ENCODE peak calls at places on chromosomes 7 and 10, in nine cellular contexts. D is GM13976, I is HFF-Myc, C is AG10803, O is GM12865, B is AG04449, J is H9, U is osteocyte, E is left ventricle myocardium inferior. P is an unnamed sample.

GRCh38 chr7:129958643-129959479 is 6.1 kb upstream of the UBE2H start:
- DNase-seq in O (no peak), E (peak; percentile 25), B (peak; percentile 33), U (no peak), I (no peak), J (no peak), C (peak; percentile 48), D (no peak), P (peak; percentile 44)

GRCh38 chr7:27547401-27547800 is 115.3 kb downstream of the HIBADH start:
- DNase-seq in D (no peak), J (no peak), E (no peak), B (peak; percentile 77), U (no peak), I (no peak), O (no peak), C (peak; percentile 86), P (no peak)

GRCh38 chr10:58647366-58647765 is 134.7 kb downstream of the BICC1 start:
- DNase-seq in B (no peak), U (no peak), J (no peak), D (no peak), O (no peak), C (no peak), I (no peak), E (no peak), P (no peak)

GRCh38 chr7:122487131-122487530 is 182.6 kb upstream of the FEZF1 start:
- DNase-seq in D (no peak), C (peak; percentile 13), I (no peak), O (no peak), E (no peak), J (no peak), U (no peak), B (no peak), P (no peak)

GRCh38 chr10:118161434-118161833 is 114.7 kb upstream of the RAB11FIP2 start:
- DNase-seq in J (no peak), C (no peak), D (no peak), U (no peak), E (no peak), B (no peak), I (no peak), O (no peak), P (no peak)

GRCh38 chr7:130838738-130839137 is 104.7 kb upstream of the KLF14 start:
- DNase-seq in O (peak; percentile 67), J (no peak), C (peak; percentile 97), B (peak; percentile 90), U (no peak), D (peak; percentile 47), E (no peak), I (peak; percentile 98), P (no peak)

GRCh38 chr10:94282369-94282768 is 80.4 kb downstream of the NOC3L start:
- DNase-seq in C (no peak), E (no peak), D (no peak), O (no peak), B (no peak), U (no peak), J (no peak), I (no peak), P (no peak)

GRCh38 chr10:77504870-77505257 is 132.7 kb downstream of the KCNMA1 start:
- DNase-seq in O (no peak), B (no peak), E (no peak), D (no peak), U (no peak), I (no peak), C (no peak), J (no peak), P (no peak)

GRCh38 chr7:112937651-112938390 is 147.6 kb upstream of the TMEM168 start:
- DNase-seq in J (no peak), O (no peak), C (peak; percentile 84), B (no peak), I (no peak), D (no peak), E (no peak), U (no peak), P (no peak)

GRCh38 chr10:95236068-95236903 is 42.2 kb downstream of the ACSM6 start:
- DNase-seq in B (no peak), E (no peak), U (no peak), I (no peak), D (peak; percentile 43), C (peak; percentile 64), O (peak; percentile 94), J (no peak), P (no peak)

GRCh38 chr7:142671506-142671905 is 77.8 kb upstream of the PRSS1 start:
- DNase-seq in D (no peak), J (no peak), C (no peak), E (no peak), U (no peak), O (no peak), B (no peak), I (no peak), P (no peak)

GRCh38 chr7:14690075-14690474 is 212.5 kb downstream of the DGKB start:
- DNase-seq in C (no peak), I (no peak), U (no peak), D (no peak), J (no peak), O (no peak), B (no peak), E (no peak), P (no peak)

GRCh38 chr7:154231732-154232131 is 179.5 kb downstream of the DPP6 start:
- DNase-seq in J (peak; percentile 73), O (no peak), B (no peak), U (no peak), D (no peak), I (no peak), C (no peak), E (no peak), P (peak; percentile 17)

GRCh38 chr7:36747969-36748574 is 23.8 kb upstream of the AOAH start:
- DNase-seq in O (peak; percentile 26), D (no peak), B (no peak), U (no peak), I (no peak), J (no peak), E (no peak), C (no peak), P (no peak)

GRCh38 chr7:94933256-94933990 is 26.0 kb downstream of the PPP1R9A start:
- DNase-seq in C (no peak), I (no peak), E (no peak), B (no peak), J (no peak), D (no peak), O (no peak), U (no peak), P (no peak)

GRCh38 chr7:149704507-149704906 is 68.9 kb downstream of the ZNF467 start:
- DNase-seq in J (no peak), B (no peak), E (no peak), O (no peak), I (no peak), D (no peak), C (no peak), U (peak; percentile 64), P (no peak)
- TF ChIP-seq CTCF in J (no peak), B (no peak), E (no peak), O (no peak), I (no peak), D (no peak), C (no peak), U (no peak), P (no peak)

GRCh38 chr7:73700581-73701134 is 17.3 kb downstream of the BUD23 start:
- DNase-seq in J (no peak), O (no peak), C (no peak), I (no peak), E (no peak), B (no peak), D (no peak), U (no peak), P (no peak)

GRCh38 chr7:73698410-73698809 is 15.0 kb downstream of the BUD23 start:
- DNase-seq in I (no peak), O (no peak), C (no peak), E (no peak), B (no peak), J (no peak), U (no peak), D (no peak), P (no peak)

GRCh38 chr7:73700070-73700423 is 16.6 kb downstream of the BUD23 start:
- DNase-seq in D (no peak), U (no peak), B (no peak), O (no peak), C (no peak), J (no peak), E (no peak), I (no peak), P (no peak)

GRCh38 chr7:73701357-73701995 is 18.0 kb downstream of the STX1A start:
- DNase-seq in U (no peak), B (no peak), J (peak; percentile 92), C (peak; percentile 82), E (no peak), D (peak; percentile 71), O (no peak), I (no peak), P (peak; percentile 70)

DNA sequence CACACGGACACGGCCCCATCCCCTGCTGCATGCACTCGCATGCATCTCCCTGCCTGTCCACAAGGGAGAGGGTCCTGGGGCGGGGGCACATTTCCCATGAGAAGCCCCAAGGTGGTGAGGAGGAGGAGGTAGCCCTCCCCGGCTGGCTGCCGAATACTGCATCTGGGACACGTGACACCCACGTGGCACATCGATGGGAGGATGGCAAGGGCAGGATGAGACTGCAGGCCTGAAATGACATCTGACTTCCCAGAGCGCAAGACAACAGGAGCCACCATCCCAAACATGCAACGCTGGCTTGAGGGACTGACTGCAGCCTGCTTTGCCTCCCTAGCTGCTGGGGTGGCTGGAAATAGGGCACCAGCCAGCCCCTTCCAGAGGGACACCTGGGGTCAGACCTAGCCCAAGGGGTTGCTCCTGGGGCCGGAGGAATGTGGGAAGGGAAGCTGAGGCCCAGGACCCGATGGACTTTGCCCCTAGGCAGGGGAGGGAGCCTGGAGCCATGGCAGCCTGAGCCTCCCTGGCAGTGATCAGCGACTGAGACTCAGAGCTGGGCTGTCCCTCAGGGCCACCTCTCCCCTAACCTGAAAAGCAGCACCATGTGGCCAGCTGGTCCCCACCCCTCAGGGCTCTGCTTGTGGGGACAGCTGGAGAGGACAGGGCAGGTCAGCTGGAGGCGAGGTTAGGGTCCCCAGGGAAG is 16.1 kb downstream of the BUD23 start:
- DNase-seq in C (no peak), J (no peak), B (no peak), O (no peak), D (no peak), E (no peak), U (no peak), I (no peak), P (no peak)
- TF ChIP-seq CTCF in C (no peak), J (no peak), B (no peak), O (no peak), D (no peak), E (no peak), U (no peak), I (no peak), P (no peak)

DNA sequence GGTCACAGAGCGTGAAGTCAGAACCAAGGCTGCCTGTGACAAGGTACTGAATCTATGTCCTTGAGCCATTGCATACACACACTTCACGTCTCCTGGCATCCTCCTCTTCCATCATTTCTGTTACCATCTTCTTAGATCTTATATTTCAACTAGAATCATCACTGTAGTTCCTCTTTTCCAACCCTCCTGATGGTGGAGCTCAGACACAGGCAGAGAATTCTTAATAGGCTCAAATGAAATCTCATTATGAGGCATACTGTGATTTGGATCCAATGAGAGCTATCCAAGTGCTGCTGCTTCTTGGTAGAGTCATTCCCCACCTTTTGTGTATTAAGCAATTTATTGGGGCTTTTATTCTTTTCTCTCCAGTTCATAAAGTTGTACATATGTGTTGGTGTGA is 113.2 kb downstream of the CALCR start:
- DNase-seq in C (no peak), B (no peak), E (no peak), D (no peak), U (no peak), J (no peak), I (no peak), O (no peak), P (no peak)
- TF ChIP-seq CTCF in C (no peak), B (no peak), E (no peak), D (no peak), U (no peak), J (peak; percentile 49), I (no peak), O (no peak), P (no peak)

GRCh38 chr10:124025638-124026336 is 67.6 kb downstream of the CHST15 start:
- DNase-seq in B (no peak), J (no peak), I (no peak), O (peak; percentile 56), C (peak; percentile 24), D (peak; percentile 50), E (no peak), U (no peak), P (no peak)
- TF ChIP-seq CTCF in B (peak; percentile 13), J (peak; percentile 53), I (peak; percentile 27), O (peak; percentile 42), C (peak; percentile 36), D (peak; percentile 11), E (peak; percentile 59), U (peak; percentile 44), P (no peak)